ENCODE peak calls at places on chromosomes 11 and 22, in seven cellular contexts. Z is mesendoderm, S is H1, Q is neuronal stem cell, V is H9, D is IMR-90, M is trophoblast cell. F is an unnamed sample.

GRCh38 chr11:57315491-57315890 is 9.3 kb downstream of the TNKS1BP1 start:
- DNase-seq in D (peak), V (peak), Q (no peak), M (no peak), Z (peak), S (no peak), F (peak)

GRCh38 chr11:130170345-130170744 is 10.8 kb downstream of the ST14 start:
- DNase-seq in Q (no peak), Z (no peak), V (no peak), M (no peak), D (no peak), S (no peak), F (no peak)

GRCh38 chr11:121368504-121368903 is 75.9 kb downstream of the SC5D start:
- DNase-seq in D (no peak), M (no peak), S (no peak), V (no peak), Q (no peak), Z (no peak), F (no peak)

GRCh38 chr11:124200671-124201070 is 17.5 kb downstream of the OR10D3 start:
- DNase-seq in M (no peak), Z (no peak), V (no peak), D (no peak), Q (no peak), S (no peak), F (no peak)

GRCh38 chr11:86172894-86173293 is 71.7 kb upstream of the EED start:
- DNase-seq in S (no peak), Z (peak), M (peak), D (peak), V (no peak), Q (no peak), F (peak)

GRCh38 chr11:126925321-126926093 is 75.1 kb downstream of the KIRREL3 start:
- DNase-seq in Q (no peak), V (peak), S (no peak), D (peak), M (no peak), Z (no peak), F (no peak)

GRCh38 chr11:28243596-28243995 is 135.4 kb downstream of the METTL15 start:
- DNase-seq in Q (no peak), S (no peak), V (no peak), D (peak), M (no peak), Z (no peak), F (no peak)

GRCh38 chr22:39773976-39774539 is 119.5 kb downstream of the ENTHD1 start:
- DNase-seq in Z (peak), S (no peak), D (peak), Q (no peak), V (no peak), M (no peak), F (peak)

GRCh38 chr22:37566329-37566837 is 6.1 kb downstream of the CDC42EP1 start:
- DNase-seq in M (no peak), Z (no peak), V (peak), S (no peak), Q (no peak), D (no peak), F (no peak)

GRCh38 chr11:2700415-2701211 is 819 bp upstream of the KCNQ1OT1 start:
- DNase-seq in V (peak), S (no peak), D (no peak), M (no peak), Q (peak), Z (peak), F (peak)

GRCh38 chr22:26553056-26553752 is 36.7 kb downstream of the TPST2 start:
- DNase-seq in M (no peak), D (peak), V (no peak), Q (no peak), Z (no peak), S (no peak), F (peak)

GRCh38 chr11:86938900-86939880 is 16.0 kb downstream of the FZD4 start:
- DNase-seq in S (no peak), Z (peak), V (no peak), Q (peak), D (peak), M (no peak), F (peak)

GRCh38 chr22:39641660-39642059 is 71.1 kb downstream of the CACNA1I start:
- DNase-seq in Z (no peak), V (no peak), Q (no peak), D (no peak), S (no peak), M (no peak), F (no peak)

GRCh38 chr22:41576877-41577276 is 12.8 kb downstream of the PMM1 start:
- DNase-seq in M (peak), D (peak), Z (peak), S (no peak), Q (peak), V (peak), F (peak)

GRCh38 chr11:11841121-11841604 is 609 bp upstream of the USP47 start:
- DNase-seq in V (peak), Z (no peak), D (no peak), Q (no peak), M (no peak), S (no peak), F (no peak)

GRCh38 chr11:4539603-4540219 is 5.3 kb upstream of the OR52M1 start:
- DNase-seq in Z (peak), Q (peak), S (no peak), D (peak), M (peak), V (peak), F (peak)

GRCh38 chr11:89457190-89457589 is 34.0 kb downstream of the NOX4 start:
- DNase-seq in D (no peak), V (no peak), M (no peak), Q (no peak), Z (no peak), S (no peak), F (no peak)

GRCh38 chr11:65629579-65629978 is 8.3 kb upstream of the SIPA1 start:
- DNase-seq in D (no peak), Z (no peak), M (no peak), V (no peak), S (no peak), Q (no peak), F (no peak)

GRCh38 chr11:125343086-125343731 is 152.9 kb downstream of the FEZ1 start:
- DNase-seq in Z (no peak), S (no peak), M (no peak), V (no peak), Q (no peak), D (no peak), F (no peak)

GRCh38 chr11:110087820-110088534 is 5.2 kb upstream of the ZC3H12C start:
- DNase-seq in Z (no peak), M (no peak), Q (no peak), D (peak), S (no peak), V (no peak), F (peak)

GRCh38 chr11:119368121-119369034 is 13.1 kb downstream of the USP2 start:
- DNase-seq in D (peak), Q (no peak), Z (no peak), S (no peak), V (no peak), M (no peak), F (peak)

GRCh38 chr11:90222152-90222458 is 744 bp downstream of the CHORDC1 start:
- DNase-seq in D (no peak), Z (no peak), M (no peak), S (no peak), V (no peak), Q (no peak), F (no peak)

GRCh38 chr11:92703431-92703830 is 266.0 kb upstream of the MTNR1B start:
- DNase-seq in Z (no peak), M (no peak), D (peak), S (no peak), Q (no peak), V (no peak), F (peak)

GRCh38 chr22:23282089-23282501 is 101.8 kb downstream of the BCR start:
- DNase-seq in V (no peak), D (peak), Z (no peak), S (no peak), M (peak), Q (no peak), F (peak)

GRCh38 chr22:25680949-25681348 is 61.0 kb upstream of the MYO18B start:
- DNase-seq in Q (no peak), V (no peak), M (no peak), S (no peak), Z (no peak), D (no peak), F (no peak)

DNA sequence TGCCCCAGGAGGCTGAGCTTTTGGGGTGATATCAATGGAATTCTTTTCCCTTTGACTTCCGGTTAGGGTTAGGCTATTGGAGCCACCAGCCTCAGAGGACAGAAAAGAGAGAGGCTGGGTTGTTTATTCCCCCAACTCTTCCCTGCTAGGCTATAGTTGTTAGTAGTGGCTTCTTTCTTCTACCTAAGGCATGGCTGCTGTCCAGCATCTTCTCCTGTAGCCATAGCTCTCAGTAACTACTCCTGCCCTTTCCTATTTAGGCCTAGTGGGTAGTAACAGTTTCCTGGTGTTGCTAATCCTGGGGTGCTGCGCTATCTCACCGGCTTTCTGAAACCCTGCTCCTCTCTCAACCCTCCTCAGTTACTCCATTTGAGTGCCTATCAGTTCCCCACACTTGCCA is 184.9 kb downstream of the TENM4 start:
- DNase-seq in D (no peak), M (no peak), Q (no peak), Z (no peak), V (no peak), S (no peak), F (no peak)
- H2BK5ac ChIP-seq in D (no peak), M (no peak), Q (no peak), Z (no peak), V (no peak), S (no peak), F (no peak)

GRCh38 chr22:50171965-50172421 is 1.5 kb downstream of the PANX2 start:
- DNase-seq in D (no peak), M (no peak), S (no peak), Q (no peak), Z (no peak), V (no peak), F (no peak)
- H2BK5ac ChIP-seq in D (no peak), M (no peak), S (no peak), Q (no peak), Z (no peak), V (no peak), F (no peak)

GRCh38 chr22:45309422-45310227 is at the start of gene FAM118A:
- DNase-seq in D (peak), M (peak), Z (peak), S (peak), Q (peak), V (peak), F (peak)

GRCh38 chr22:45312415-45312814 is 2.7 kb downstream of the FAM118A start:
- DNase-seq in Q (no peak), S (no peak), D (no peak), Z (no peak), V (no peak), M (peak), F (no peak)

GRCh38 chr22:45310331-45311032 is 748 bp downstream of the FAM118A start:
- DNase-seq in S (no peak), V (no peak), D (no peak), M (no peak), Z (peak), Q (no peak), F (no peak)

GRCh38 chr22:45312856-45313255 is 3.1 kb downstream of the FAM118A start:
- DNase-seq in Q (no peak), M (no peak), S (no peak), D (no peak), V (no peak), Z (peak), F (no peak)

DNA sequence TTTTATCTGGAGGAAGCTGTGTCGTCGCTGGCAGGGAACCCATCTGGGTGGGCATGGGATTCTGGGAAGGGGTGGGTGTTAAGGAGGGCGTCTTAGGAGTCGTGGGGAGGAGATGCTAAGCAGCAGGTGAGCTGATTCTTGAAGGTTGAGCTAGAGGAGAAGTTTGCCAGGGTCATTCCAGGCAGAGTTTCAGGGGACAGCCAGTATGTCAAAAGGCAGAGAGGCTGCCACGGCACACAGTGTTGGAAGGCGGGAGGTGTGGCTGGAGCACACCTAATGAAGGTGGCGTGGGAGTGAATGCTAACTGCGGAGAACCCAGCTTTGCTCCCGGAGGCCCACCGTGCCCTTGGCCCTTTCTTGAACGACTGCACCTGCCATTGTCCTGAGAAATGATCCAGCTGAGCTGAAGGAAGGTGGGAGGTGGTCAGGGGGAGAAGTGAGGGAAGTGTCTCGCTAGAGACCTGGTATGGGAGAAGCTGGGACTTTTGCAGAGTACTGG is 1.3 kb downstream of the FAM118A start:
- DNase-seq in Z (no peak), Q (no peak), S (no peak), D (no peak), M (no peak), V (no peak), F (no peak)
- H2BK5ac ChIP-seq in Z (no peak), Q (no peak), S (no peak), D (no peak), M (no peak), V (no peak), F (no peak)

GRCh38 chr11:16007514-16007913 is 348.8 kb downstream of the SOX6 start:
- DNase-seq in D (no peak), M (no peak), S (no peak), V (no peak), Z (no peak), Q (no peak), F (no peak)

GRCh38 chr11:16001044-16001568 is 355.2 kb downstream of the SOX6 start:
- DNase-seq in Q (no peak), Z (no peak), V (no peak), S (no peak), D (no peak), M (no peak), F (no peak)

GRCh38 chr11:16000065-16000464 is 356.3 kb downstream of the SOX6 start:
- DNase-seq in S (no peak), Q (no peak), M (no peak), Z (no peak), V (no peak), D (peak), F (no peak)

GRCh38 chr11:16001899-16002426 is 354.4 kb downstream of the SOX6 start:
- DNase-seq in D (peak), S (no peak), Q (peak), Z (peak), V (no peak), M (no peak), F (peak)

GRCh38 chr11:16002942-16003341 is 353.4 kb downstream of the SOX6 start:
- DNase-seq in Q (no peak), D (no peak), V (no peak), S (no peak), Z (no peak), M (no peak), F (no peak)
- H2BK5ac ChIP-seq in Q (no peak), D (peak), V (no peak), S (no peak), Z (no peak), M (no peak), F (no peak)

GRCh38 chr11:62143727-62144126 is 19.9 kb downstream of the INCENP start:
- DNase-seq in M (no peak), V (peak), Z (no peak), S (no peak), Q (no peak), D (no peak), F (no peak)
- H2BK5ac ChIP-seq in M (no peak), V (no peak), Z (no peak), S (no peak), Q (no peak), D (no peak), F (no peak)

DNA sequence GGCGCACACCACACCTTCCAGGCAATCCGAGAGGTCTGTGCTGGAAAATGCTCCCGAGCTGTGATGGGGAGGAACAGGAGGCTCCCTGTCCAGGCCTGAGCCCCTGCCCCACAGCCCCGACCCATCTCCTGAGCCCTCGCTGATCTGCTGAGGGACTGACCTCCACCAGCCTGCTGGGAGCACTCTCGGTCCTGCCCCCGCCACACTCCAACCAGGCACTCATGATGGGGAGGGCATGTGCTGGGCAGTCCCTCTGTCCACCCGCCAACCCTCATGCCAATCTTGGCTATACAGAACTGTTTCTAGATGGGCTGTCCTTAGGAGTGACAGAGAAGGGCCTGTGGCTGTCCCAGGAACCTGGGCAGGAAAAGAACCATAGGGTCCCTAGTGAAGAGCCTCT is 70.8 kb downstream of the TRMU start:
- DNase-seq in M (no peak), D (no peak), Q (no peak), S (no peak), V (no peak), Z (no peak), F (no peak)
- H2BK5ac ChIP-seq in M (no peak), D (no peak), Q (no peak), S (peak), V (no peak), Z (no peak), F (no peak)

DNA sequence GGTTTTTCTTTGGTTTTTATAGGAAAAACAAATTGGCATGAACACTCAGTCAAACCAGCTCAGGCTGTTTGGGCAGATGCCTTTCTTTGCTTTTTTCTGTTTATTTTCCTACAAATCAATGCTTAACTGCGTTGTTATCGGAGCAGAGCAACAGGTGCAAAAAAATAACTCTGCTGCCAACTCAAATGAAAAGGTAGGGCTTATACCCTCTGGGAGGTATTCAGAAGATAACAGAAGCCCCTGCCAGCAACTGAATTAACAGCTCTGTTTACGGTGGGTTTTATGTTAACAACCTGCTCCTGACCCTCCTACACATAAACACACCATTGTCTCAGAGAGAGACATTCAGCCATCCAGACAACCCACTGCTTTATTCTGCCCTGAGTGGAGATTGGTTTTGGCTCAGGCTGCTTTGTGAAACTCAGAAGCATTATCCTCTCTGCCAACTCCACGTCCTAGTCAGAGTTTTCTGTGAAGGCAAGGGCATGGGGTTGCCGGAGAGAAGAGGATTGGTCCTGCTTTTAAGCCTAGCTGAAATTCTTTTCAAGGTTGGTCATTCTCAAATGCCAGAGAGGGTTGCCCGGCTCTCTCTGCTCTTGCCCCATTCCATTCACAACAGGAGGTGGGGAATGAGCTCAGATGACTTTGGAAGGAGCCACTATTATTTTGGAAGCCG is 11.3 kb downstream of the EHF start:
- DNase-seq in V (no peak), M (no peak), Z (peak), S (no peak), Q (peak), D (no peak), F (no peak)
- H2BK5ac ChIP-seq in V (no peak), M (no peak), Z (no peak), S (no peak), Q (no peak), D (no peak), F (no peak)

GRCh38 chr22:18905540-18906409 is at the start of gene DGCR6:
- DNase-seq in V (no peak), S (no peak), Z (no peak), D (no peak), Q (no peak), M (no peak), F (no peak)
- H2BK5ac ChIP-seq in V (no peak), S (no peak), Z (no peak), D (no peak), Q (no peak), M (no peak), F (no peak)

DNA sequence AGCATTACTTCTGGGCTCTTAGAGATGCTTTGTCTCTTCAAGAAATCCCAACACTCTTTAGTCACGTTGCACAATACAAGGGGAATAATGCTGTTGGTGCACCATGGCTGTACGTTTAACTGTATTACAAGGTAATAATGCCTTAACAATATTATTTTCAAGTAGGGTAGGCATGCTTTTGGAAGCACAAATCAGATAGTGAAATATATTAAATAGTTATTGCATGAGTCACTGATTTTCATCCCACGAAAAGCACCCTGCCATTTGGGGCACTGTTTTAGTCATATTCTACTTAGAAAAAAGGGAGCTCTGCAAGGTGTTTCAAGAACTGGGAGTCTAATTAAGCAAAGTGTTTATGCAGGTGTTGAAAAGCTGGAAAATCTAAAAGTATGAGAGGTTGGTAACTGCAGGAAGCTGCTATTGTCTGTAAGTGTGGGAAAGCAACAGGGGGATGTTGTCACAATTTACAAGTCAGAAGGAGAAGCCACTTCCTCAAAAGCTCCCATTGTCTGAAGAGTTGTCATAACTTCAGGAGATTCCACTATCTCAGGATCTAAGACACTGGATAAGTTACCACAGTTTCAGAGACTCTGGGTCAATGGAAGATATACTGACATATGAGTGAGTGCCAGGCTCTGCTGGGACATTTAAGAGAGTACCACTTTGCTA is 218.2 kb downstream of the JRKL start:
- DNase-seq in Z (peak), V (peak), D (no peak), Q (no peak), S (peak), M (no peak), F (no peak)
- H2BK5ac ChIP-seq in Z (no peak), V (no peak), D (no peak), Q (no peak), S (no peak), M (no peak), F (no peak)